ENCODE peak calls at places on chromosomes 3 and 15, in six cellular contexts. L, O, W, F, J and I are unnamed samples. For H3K4me1 and H3K9me3, the result is how much of the 10 kb centered on the place peaks cover.

GRCh38 chr3:45884368-45885201 is 1.8 kb upstream of the CCR9 start:
- DNase-seq in L (no peak), F (no peak), O (no peak), J (no peak), W (no peak), I (no peak)

GRCh38 chr3:242986-243706 is 46.6 kb downstream of the CHL1 start:
- DNase-seq in L (peak), J (no peak), O (no peak), F (no peak), W (no peak), I (no peak)

GRCh38 chr3:139934557-139935070 is 371 bp upstream of the CLSTN2 start:
- DNase-seq in L (no peak), W (no peak), F (no peak), O (peak), J (no peak), I (no peak)

GRCh38 chr3:10437995-10438901 is 67.1 kb downstream of the ATP2B2 start:
- DNase-seq in W (no peak), F (no peak), J (no peak), L (peak), O (no peak), I (no peak)

GRCh38 chr3:151468284-151468917 is 7.5 kb upstream of the IGSF10 start:
- DNase-seq in L (peak), J (peak), W (peak), O (no peak), F (no peak), I (peak)

GRCh38 chr3:117562000-117562399 is 852.4 kb downstream of the TUSC7 start:
- DNase-seq in L (no peak), J (no peak), O (no peak), W (no peak), F (no peak), I (no peak)

GRCh38 chr3:123660900-123661299 is 76.0 kb upstream of the HACD2 start:
- DNase-seq in L (peak), O (peak), F (no peak), J (no peak), W (no peak), I (no peak)

GRCh38 chr3:61985020-61985419 is 388.3 kb downstream of the FEZF2 start:
- DNase-seq in W (peak), F (no peak), O (no peak), L (peak), J (no peak), I (no peak)

GRCh38 chr15:67049351-67050044 is 15.9 kb upstream of the SMAD3 start:
- DNase-seq in W (no peak), F (peak), J (peak), L (peak), O (no peak), I (no peak)

GRCh38 chr15:71162309-71162708 is 47.0 kb downstream of the THSD4 start:
- DNase-seq in O (no peak), W (no peak), L (no peak), J (no peak), F (no peak), I (no peak)

GRCh38 chr3:130935761-130936160 is 41.9 kb downstream of the ATP2C1 start:
- DNase-seq in O (no peak), L (peak), F (no peak), W (no peak), J (no peak), I (no peak)

DNA sequence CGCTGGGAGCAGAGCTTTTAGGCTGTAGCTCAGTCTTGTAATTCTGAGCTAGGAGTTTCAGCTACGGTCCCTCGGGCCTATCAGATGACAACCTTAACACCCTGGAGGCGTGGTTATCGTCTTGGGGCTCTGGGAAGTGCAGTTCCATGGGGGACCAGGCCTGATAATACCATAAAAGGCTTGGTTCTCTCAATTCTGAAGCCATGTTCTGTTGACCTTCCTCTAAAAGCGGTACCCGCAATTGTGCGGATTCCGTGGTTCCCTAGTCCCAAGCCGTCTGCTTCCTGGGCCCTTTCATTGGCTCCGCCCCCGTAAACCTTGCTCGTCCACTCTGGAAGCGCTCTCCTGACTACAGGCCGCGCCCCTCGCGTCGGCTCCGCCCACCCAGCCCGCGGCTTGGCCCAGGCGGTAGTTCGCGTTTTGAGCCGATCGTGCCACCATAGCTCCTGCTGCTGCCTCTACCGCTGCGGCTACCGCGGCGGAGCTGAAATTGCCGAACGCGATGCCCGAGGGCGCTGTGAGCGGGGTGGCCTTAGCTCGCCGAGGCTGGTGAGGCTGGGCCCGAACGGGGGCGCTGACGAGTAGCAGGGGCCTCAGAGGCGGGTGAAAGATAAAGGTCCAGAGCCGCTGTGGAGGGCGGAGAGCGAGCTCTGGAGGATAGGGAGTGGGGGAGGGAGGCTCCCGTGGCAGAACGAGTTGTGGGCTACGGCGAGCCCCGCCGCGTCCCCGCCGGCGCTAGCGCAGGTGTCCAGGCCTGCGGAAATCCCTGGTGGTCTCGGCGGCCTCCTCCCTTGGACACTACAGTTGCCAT is at the start of gene MAPKBP1:
- DNase-seq in O (peak), L (peak), F (peak), J (peak), W (peak), I (peak)
- H3K4me1 ChIP-seq in O (half or more), L (under half), F (under half), J (half or more), W (half or more), I (under half)

DNA sequence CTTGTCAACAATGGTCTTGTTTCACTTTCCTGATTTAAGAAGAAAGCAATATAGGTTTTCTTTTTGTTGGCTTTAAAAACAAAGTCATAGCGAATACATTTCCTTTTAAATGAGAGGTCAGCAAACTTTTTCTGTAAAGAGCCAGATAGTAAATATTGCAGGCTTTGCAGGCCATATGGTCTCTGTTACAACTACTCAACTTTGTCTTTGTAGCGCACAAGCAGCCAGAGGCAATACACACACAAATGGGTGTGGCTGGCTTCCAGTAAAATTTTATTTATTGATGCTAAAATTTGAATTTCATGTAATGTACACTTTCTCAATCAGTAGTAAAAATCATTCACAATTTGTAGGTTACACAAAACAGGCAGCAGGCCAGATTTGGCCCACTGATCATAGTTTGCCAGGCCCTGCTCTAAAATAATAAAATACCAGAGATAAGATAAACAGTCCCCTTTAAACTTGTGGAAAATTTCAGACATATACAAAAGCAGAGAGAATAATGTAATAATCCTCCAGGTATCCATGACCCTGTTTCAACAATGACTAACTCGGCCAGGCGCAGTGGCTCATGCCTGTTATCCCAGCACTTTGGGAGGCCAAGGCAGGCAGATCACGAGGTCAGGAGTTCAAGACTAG is 330.3 kb downstream of the SHQ1 start:
- DNase-seq in L (peak), F (no peak), W (no peak), O (no peak), J (no peak), I (no peak)
- H3K9me3 ChIP-seq in L (under half), F (under half), W (under half), O (under half), J (under half), I (under half)

DNA sequence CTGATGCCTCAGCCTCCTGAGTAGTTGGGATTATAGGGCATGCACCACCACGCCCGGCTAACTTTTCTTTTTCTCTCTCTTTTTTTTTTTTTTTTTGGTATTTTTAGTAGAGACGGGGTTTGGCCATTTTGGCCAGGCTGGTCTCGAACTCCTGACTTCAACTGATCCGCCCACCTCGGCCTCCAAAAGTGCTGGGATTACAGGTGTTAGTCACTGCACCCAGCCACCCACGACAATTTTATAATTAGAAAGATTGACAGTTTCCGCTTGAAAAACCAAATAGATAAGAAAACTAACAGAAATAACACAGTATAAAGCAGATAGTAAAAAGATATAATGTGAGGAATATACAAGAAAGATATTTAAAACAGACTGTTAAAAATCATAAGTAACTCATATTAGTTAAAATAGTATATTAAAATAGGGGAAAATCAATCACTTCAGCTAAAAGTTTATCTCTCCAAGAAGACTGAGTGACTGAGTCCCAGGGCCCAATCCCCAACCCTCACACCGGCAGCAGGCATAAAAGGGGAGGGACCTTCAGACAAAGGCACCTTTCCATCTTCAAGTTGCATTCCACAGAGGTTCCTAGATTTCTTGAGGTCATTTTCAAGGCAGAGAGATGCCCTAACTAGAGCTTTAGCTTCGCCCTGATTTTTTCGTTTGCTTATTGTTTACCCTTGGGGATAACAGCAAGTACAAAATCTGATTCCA is 1.4 kb upstream of the WHAMM start:
- DNase-seq in J (no peak), W (no peak), O (no peak), F (no peak), L (no peak), I (no peak)
- H3K4me3 ChIP-seq in J (peak), W (no peak), O (peak), F (no peak), L (no peak), I (no peak)

GRCh38 chr3:150253622-150254021 is 154.5 kb upstream of the TSC22D2 start:
- DNase-seq in O (no peak), L (no peak), F (no peak), W (no peak), J (peak), I (no peak)
- H3K4me1 ChIP-seq in O (under half), L (under half), F (under half), W (under half), J (under half), I (under half)

DNA sequence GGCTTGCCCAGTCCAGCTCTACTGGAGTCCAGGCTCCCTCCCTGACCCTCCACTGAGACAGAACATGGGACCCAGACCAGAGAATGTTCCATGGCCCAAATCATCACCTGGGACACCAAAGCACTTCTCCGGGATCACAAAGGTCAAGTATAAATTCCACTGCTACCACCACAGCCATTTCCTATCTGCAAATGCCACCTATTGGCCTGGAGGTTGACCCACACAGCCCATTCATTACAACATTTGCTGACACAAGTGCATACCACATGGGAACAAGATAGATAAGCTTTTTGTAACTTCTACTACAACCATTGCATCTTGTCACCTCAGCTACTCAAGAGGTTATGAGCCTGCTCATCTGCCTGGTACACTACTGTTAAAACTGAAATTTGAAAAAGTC is 126.8 kb upstream of the NECTIN3 start:
- DNase-seq in L (no peak), J (peak), F (no peak), W (no peak), O (no peak), I (no peak)
- H3K9me3 ChIP-seq in L (under half), J (under half), F (under half), W (half or more), O (half or more), I (under half)

GRCh38 chr15:28178290-28178689 is 79.2 kb upstream of the OCA2 start:
- DNase-seq in J (peak), W (no peak), F (no peak), O (no peak), L (no peak), I (no peak)
- H3K4me3 ChIP-seq in J (no peak), W (no peak), F (no peak), O (no peak), L (no peak), I (no peak)

GRCh38 chr3:52025453-52025852 is 29.8 kb upstream of the RPL29 start:
- DNase-seq in W (no peak), L (no peak), O (no peak), J (no peak), F (no peak), I (no peak)

GRCh38 chr3:52028572-52028971 is 27.8 kb downstream of the DUSP7 start:
- DNase-seq in W (no peak), L (peak), O (peak), F (no peak), J (no peak), I (no peak)

GRCh38 chr3:52023860-52024764 is 28.4 kb upstream of the RPL29 start:
- DNase-seq in F (no peak), W (no peak), O (no peak), L (no peak), J (no peak), I (no peak)

GRCh38 chr3:52024765-52025452 is 29.2 kb upstream of the RPL29 start:
- DNase-seq in J (no peak), L (no peak), O (no peak), F (no peak), W (no peak), I (no peak)

GRCh38 chr3:52026016-52026415 is 30.3 kb upstream of the RPL29 start:
- DNase-seq in J (no peak), O (no peak), L (no peak), F (no peak), W (no peak), I (no peak)
- H3K4me1 ChIP-seq in J (half or more), O (half or more), L (under half), F (under half), W (under half), I (under half)

GRCh38 chr3:66898155-66898554 is 100.0 kb upstream of the KBTBD8 start:
- DNase-seq in L (no peak), W (peak), F (no peak), J (no peak), O (no peak), I (no peak)
- H3K9me3 ChIP-seq in L (under half), W (under half), F (under half), J (under half), O (half or more), I (under half)